ENCODE peak calls at places on chromosome 5, in seven cellular contexts. R is NCI-H1105, Y is dorsolateral prefrontal cortex, N is epithelial cell of prostate, D is BJ, F is NCI-H1436, X is T-helper 9 cell. B is an unnamed sample.

GRCh38 chr5:66850354-66851075 is 254.3 kb downstream of the MAST4 start:
- DNase-seq in F (no peak), D (no peak), R (no peak), Y (no peak), X (no peak), N (peak), B (no peak)

GRCh38 chr5:154273028-154273617 is 82.6 kb downstream of the GALNT10 start:
- DNase-seq in D (no peak), R (no peak), F (no peak), N (peak), X (no peak), Y (no peak), B (no peak)

GRCh38 chr5:98292496-98292895 is 481.0 kb upstream of the RGMB start:
- DNase-seq in F (no peak), N (no peak), X (no peak), Y (no peak), D (no peak), R (no peak), B (no peak)

GRCh38 chr5:8829322-8830029 is 716.4 kb downstream of the SEMA5A start:
- DNase-seq in X (no peak), R (no peak), D (peak), N (peak), Y (no peak), F (no peak), B (no peak)

GRCh38 chr5:160312139-160312959 is at the start of gene CCNJL:
- DNase-seq in X (no peak), N (no peak), F (peak), Y (peak), D (no peak), R (peak), B (no peak)

GRCh38 chr5:45171563-45171962 is 362.8 kb downstream of the MRPS30 start:
- DNase-seq in Y (no peak), F (no peak), D (no peak), X (no peak), R (no peak), N (no peak), B (no peak)

GRCh38 chr5:111235635-111236034 is 11.5 kb downstream of the CAMK4 start:
- DNase-seq in Y (no peak), X (no peak), D (no peak), F (no peak), N (no peak), R (no peak), B (no peak)

GRCh38 chr5:132459983-132460834 is 30.4 kb downstream of the IRF1 start:
- DNase-seq in R (no peak), Y (no peak), F (no peak), D (no peak), N (no peak), X (no peak), B (no peak)

GRCh38 chr5:172906436-172906835 is 52.8 kb upstream of the RPL26L1 start:
- DNase-seq in N (no peak), F (no peak), R (no peak), D (no peak), X (no peak), Y (no peak), B (no peak)

GRCh38 chr5:112649882-112650281 is 87.8 kb upstream of the APC start:
- DNase-seq in N (peak), D (no peak), F (peak), R (no peak), X (no peak), Y (no peak), B (no peak)

GRCh38 chr5:173888473-173889135 is 455 bp downstream of the CPEB4 start:
- DNase-seq in R (no peak), N (no peak), X (no peak), Y (no peak), D (no peak), F (no peak), B (no peak)

GRCh38 chr5:663436-664342 is 29.5 kb downstream of the TPPP start:
- DNase-seq in R (no peak), N (no peak), F (no peak), X (no peak), D (no peak), Y (no peak), B (no peak)

B was measured in T-cell.